ENCODE peak calls at places on chromosomes 5 and 9, in ten cellular contexts. R is hypothalamus; F is astrocyte of the spinal cord; L is stimulated activated CD8-positive, alpha-beta memory T cell treated with anti-CD3 and anti-CD28 coated beads, Interleukin-4, amount 100 ng/mL, for 1 hour; K is suprapubic skin; J is GM13977; M is stimulated activated CD4-positive, alpha-beta T cell treated with anti-CD3 and anti-CD28 coated beads, Interleukin-1b, Interleukin-23, amount 100 ng/mL, for 1 hour; U is fibroblast of pulmonary artery; A is tibial nerve; T is CD4-positive, alpha-beta T cell. V is an unnamed sample.
A peak's percentile ranks its signal among the peaks of the same experiment; 100 is the strongest.

GRCh38 chr5:126210955-126211354 is 212.3 kb upstream of the GRAMD2B start:
- DNase-seq in R (no peak), F (no peak), L (no peak), K (no peak), J (no peak), M (no peak), U (no peak), A (no peak), T (no peak), V (no peak)

GRCh38 chr5:178772351-178772750 is 41.9 kb upstream of the ZNF354A start:
- DNase-seq in R (no peak), F (no peak), L (no peak), K (no peak), J (no peak), M (no peak), U (no peak), A (no peak), T (no peak), V (no peak)

GRCh38 chr9:99680191-99680590 is 141.5 kb upstream of the NR4A3 start:
- DNase-seq in R (no peak), F (peak; percentile 54), L (no peak), K (no peak), J (no peak), M (no peak), U (no peak), A (no peak), T (no peak), V (no peak)

GRCh38 chr5:160438316-160439204 is 16.9 kb downstream of the PTTG1 start:
- DNase-seq in R (no peak), F (peak; percentile 68), L (peak; percentile 24), K (no peak), J (peak; percentile 37), M (peak; percentile 28), U (peak; percentile 80), A (peak; percentile 66), T (peak; percentile 47), V (no peak)

GRCh38 chr9:89808801-89809200 is 204.0 kb downstream of the GADD45G start:
- DNase-seq in R (no peak), F (peak; percentile 54), L (no peak), K (no peak), J (no peak), M (no peak), U (peak; percentile 29), A (no peak), T (no peak), V (no peak)

GRCh38 chr9:77392328-77392727 is 215.0 kb downstream of the VPS13A start:
- DNase-seq in R (no peak), F (no peak), L (no peak), K (no peak), J (no peak), M (no peak), U (no peak), A (no peak), T (no peak), V (no peak)

GRCh38 chr9:134327671-134328231 is 1.5 kb downstream of the RXRA start:
- DNase-seq in R (no peak), F (no peak), L (no peak), K (no peak), J (no peak), M (no peak), U (no peak), A (no peak), T (no peak), V (no peak)

GRCh38 chr9:21479152-21479702 is 2.9 kb downstream of the IFNE start:
- DNase-seq in R (no peak), F (no peak), L (no peak), K (no peak), J (no peak), M (no peak), U (no peak), A (no peak), T (no peak), V (no peak)

GRCh38 chr5:3373391-3373790 is 222.2 kb upstream of the IRX1 start:
- DNase-seq in R (no peak), F (no peak), L (no peak), K (peak; percentile 35), J (no peak), M (no peak), U (no peak), A (no peak), T (no peak), V (no peak)

GRCh38 chr5:122144236-122144635 is 14.9 kb downstream of the ZNF474 start:
- DNase-seq in R (no peak), F (peak; percentile 31), L (no peak), K (no peak), J (no peak), M (no peak), U (no peak), A (no peak), T (no peak), V (no peak)

GRCh38 chr5:79357401-79357800 is 121.5 kb downstream of the JMY start:
- DNase-seq in R (no peak), F (no peak), L (no peak), K (no peak), J (no peak), M (no peak), U (peak; percentile 22), A (no peak), T (no peak), V (no peak)

GRCh38 chr9:123421211-123421585 is 65.2 kb downstream of the CRB2 start:
- DNase-seq in R (no peak), F (no peak), L (no peak), K (peak; percentile 52), J (no peak), M (no peak), U (no peak), A (no peak), T (no peak), V (no peak)

GRCh38 chr5:4065472-4066320 is 470.1 kb downstream of the IRX1 start:
- DNase-seq in R (no peak), F (no peak), L (no peak), K (no peak), J (no peak), M (no peak), U (peak; percentile 2), A (no peak), T (no peak), V (no peak)

GRCh38 chr9:71692337-71692736 is 76.0 kb downstream of the CEMIP2 start:
- DNase-seq in R (no peak), F (peak; percentile 17), L (no peak), K (no peak), J (no peak), M (no peak), U (peak; percentile 68), A (peak; percentile 59), T (no peak), V (no peak)

GRCh38 chr5:90590-91547 is 1.1 kb upstream of the PLEKHG4B start:
- DNase-seq in R (no peak), F (no peak), L (no peak), K (no peak), J (peak; percentile 25), M (no peak), U (peak; percentile 4), A (no peak), T (no peak), V (no peak)

GRCh38 chr9:1837453-1838084 is 177.6 kb upstream of the SMARCA2 start:
- DNase-seq in R (no peak), F (no peak), L (no peak), K (no peak), J (peak; percentile 52), M (no peak), U (peak; percentile 17), A (peak; percentile 9), T (no peak), V (no peak)

GRCh38 chr9:136539427-136540412 is 6.1 kb downstream of the NOTCH1 start:
- DNase-seq in R (no peak), F (peak; percentile 73), L (peak; percentile 84), K (peak; percentile 96), J (peak; percentile 87), M (peak; percentile 72), U (peak; percentile 72), A (peak; percentile 84), T (peak; percentile 93), V (no peak)

GRCh38 chr9:75616841-75617566 is 273.5 kb upstream of the PCSK5 start:
- DNase-seq in R (no peak), F (no peak), L (no peak), K (no peak), J (no peak), M (no peak), U (no peak), A (no peak), T (no peak), V (no peak)

GRCh38 chr5:103424453-103425205 is 138.0 kb downstream of the NUDT12 start:
- DNase-seq in R (no peak), F (peak; percentile 59), L (no peak), K (no peak), J (no peak), M (no peak), U (peak; percentile 33), A (no peak), T (no peak), V (no peak)

GRCh38 chr5:114223866-114224265 is 138.0 kb upstream of the KCNN2 start:
- DNase-seq in R (no peak), F (peak; percentile 3), L (no peak), K (no peak), J (peak; percentile 6), M (no peak), U (peak; percentile 38), A (no peak), T (no peak), V (no peak)

GRCh38 chr9:115262477-115262876 is 144.5 kb upstream of the TNC start:
- DNase-seq in R (no peak), F (peak; percentile 90), L (no peak), K (peak; percentile 64), J (no peak), M (no peak), U (peak; percentile 88), A (no peak), T (no peak), V (no peak)

GRCh38 chr9:81548911-81549310 is 140.4 kb downstream of the TLE1 start:
- DNase-seq in R (no peak), F (no peak), L (no peak), K (no peak), J (no peak), M (no peak), U (no peak), A (no peak), T (no peak), V (no peak)

GRCh38 chr9:14238518-14238917 is 75.4 kb downstream of the NFIB start:
- DNase-seq in R (no peak), F (peak; percentile 45), L (no peak), K (no peak), J (no peak), M (no peak), U (peak; percentile 88), A (no peak), T (no peak), V (no peak)

GRCh38 chr5:43255704-43256103 is 57.5 kb downstream of the HMGCS1 start:
- DNase-seq in R (no peak), F (no peak), L (no peak), K (no peak), J (no peak), M (no peak), U (no peak), A (no peak), T (no peak), V (no peak)

GRCh38 chr9:36292641-36293040 is 34.4 kb upstream of the GNE start:
- DNase-seq in R (no peak), F (no peak), L (no peak), K (no peak), J (no peak), M (no peak), U (no peak), A (no peak), T (no peak), V (no peak)

GRCh38 chr5:147887925-147888324 is 9.4 kb downstream of the SCGB3A2 start:
- DNase-seq in R (no peak), F (peak; percentile 9), L (no peak), K (no peak), J (no peak), M (no peak), U (peak; percentile 14), A (no peak), T (no peak), V (no peak)

GRCh38 chr5:134975078-134975715 is 7.5 kb downstream of the CATSPER3 start:
- DNase-seq in R (no peak), F (no peak), L (no peak), K (no peak), J (no peak), M (no peak), U (peak; percentile 28), A (no peak), T (no peak), V (no peak)